ENCODE peak calls at places on chromosome 7, in eight cellular contexts. D is colonic mucosa, Y is neural progenitor cell, N is A549, P is aorta, L is coronary artery, O is transverse colon, V is cardiac muscle cell. R is an unnamed sample.

GRCh38 chr7:2045559-2046405 is 187.0 kb downstream of the MAD1L1 start:
- DNase-seq in D (no peak), Y (no peak), N (no peak), P (peak), L (no peak), O (no peak), V (no peak), R (no peak)

GRCh38 chr7:34558026-34558425 is 100.0 kb upstream of the NPSR1 start:
- DNase-seq in D (no peak), Y (no peak), N (no peak), P (no peak), L (no peak), O (no peak), V (no peak), R (no peak)

GRCh38 chr7:15104411-15105092 is 202.0 kb upstream of the DGKB start:
- DNase-seq in D (no peak), Y (no peak), N (no peak), P (no peak), L (no peak), O (no peak), V (no peak), R (no peak)

GRCh38 chr7:155084021-155084420 is 13.9 kb downstream of the HTR5A start:
- DNase-seq in D (no peak), Y (no peak), N (no peak), P (no peak), L (no peak), O (no peak), V (no peak), R (no peak)

GRCh38 chr7:143381427-143382125 is 431 bp downstream of the ZYX start:
- DNase-seq in D (peak), Y (peak), N (peak), P (peak), L (peak), O (peak), V (peak), R (peak)

GRCh38 chr7:139783647-139784385 is 6.0 kb upstream of the HIPK2 start:
- DNase-seq in D (no peak), Y (peak), N (no peak), P (no peak), L (no peak), O (no peak), V (no peak), R (no peak)

GRCh38 chr7:33597181-33597580 is 308.2 kb upstream of the BMPER start:
- DNase-seq in D (no peak), Y (no peak), N (no peak), P (no peak), L (no peak), O (no peak), V (no peak), R (no peak)

GRCh38 chr7:33722383-33723096 is 182.8 kb upstream of the BMPER start:
- DNase-seq in D (peak), Y (peak), N (peak), P (peak), L (no peak), O (no peak), V (peak), R (no peak)

GRCh38 chr7:121562274-121562673 is 166.2 kb upstream of the FAM3C start:
- DNase-seq in D (no peak), Y (no peak), N (no peak), P (no peak), L (no peak), O (no peak), V (no peak), R (no peak)

GRCh38 chr7:115585015-115585655 is 445.4 kb downstream of the TFEC start:
- DNase-seq in D (no peak), Y (no peak), N (peak), P (no peak), L (no peak), O (no peak), V (no peak), R (no peak)

GRCh38 chr7:45885264-45885882 is 2.9 kb upstream of the IGFBP1 start:
- DNase-seq in D (no peak), Y (no peak), N (peak), P (no peak), L (peak), O (no peak), V (no peak), R (no peak)

GRCh38 chr7:36985866-36986402 is 261.6 kb upstream of the AOAH start:
- DNase-seq in D (no peak), Y (no peak), N (no peak), P (no peak), L (no peak), O (no peak), V (no peak), R (peak)

GRCh38 chr7:26070290-26070689 is 81.7 kb upstream of the NFE2L3 start:
- DNase-seq in D (no peak), Y (no peak), N (no peak), P (no peak), L (no peak), O (no peak), V (no peak), R (no peak)

GRCh38 chr7:105830405-105831218 is 45.8 kb downstream of the ATXN7L1 start:
- DNase-seq in D (no peak), Y (no peak), N (peak), P (no peak), L (no peak), O (no peak), V (no peak), R (no peak)

GRCh38 chr7:120185940-120186682 is 86.9 kb upstream of the KCND2 start:
- DNase-seq in D (no peak), Y (no peak), N (no peak), P (no peak), L (no peak), O (no peak), V (no peak), R (no peak)
- H3K27ac ChIP-seq in D (no peak), Y (no peak), N (no peak), P (no peak), L (peak), O (no peak), V (no peak), R (peak)

DNA sequence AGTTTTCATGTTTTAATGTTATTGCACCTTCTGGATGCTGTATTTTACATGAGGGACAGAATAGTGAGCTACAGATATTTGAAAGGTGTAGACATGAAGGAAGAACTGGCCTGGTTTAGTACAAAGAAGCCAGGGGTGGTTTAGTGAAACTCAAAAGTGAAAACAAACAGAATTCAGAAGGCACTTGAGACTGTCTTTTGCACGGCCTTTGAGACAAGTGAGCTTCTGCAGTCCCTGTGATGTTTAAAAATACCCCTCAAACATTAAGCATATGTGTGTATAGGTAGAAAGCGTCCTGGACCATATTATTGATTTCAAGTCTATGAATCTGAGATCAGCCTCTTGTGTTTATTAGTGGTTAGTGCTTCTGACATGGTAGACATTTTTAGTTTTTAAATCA is 118.9 kb downstream of the CDK14 start:
- DNase-seq in D (no peak), Y (no peak), N (no peak), P (no peak), L (no peak), O (no peak), V (peak), R (no peak)
- H3K27ac ChIP-seq in D (no peak), Y (no peak), N (no peak), P (no peak), L (no peak), O (no peak), V (peak), R (no peak)

GRCh38 chr7:151168787-151169162 is 1.3 kb upstream of the GBX1 start:
- DNase-seq in D (no peak), Y (peak), N (no peak), P (no peak), L (no peak), O (no peak), V (no peak), R (no peak)
- H3K27ac ChIP-seq in D (no peak), Y (no peak), N (no peak), P (no peak), L (no peak), O (no peak), V (no peak), R (no peak)

DNA sequence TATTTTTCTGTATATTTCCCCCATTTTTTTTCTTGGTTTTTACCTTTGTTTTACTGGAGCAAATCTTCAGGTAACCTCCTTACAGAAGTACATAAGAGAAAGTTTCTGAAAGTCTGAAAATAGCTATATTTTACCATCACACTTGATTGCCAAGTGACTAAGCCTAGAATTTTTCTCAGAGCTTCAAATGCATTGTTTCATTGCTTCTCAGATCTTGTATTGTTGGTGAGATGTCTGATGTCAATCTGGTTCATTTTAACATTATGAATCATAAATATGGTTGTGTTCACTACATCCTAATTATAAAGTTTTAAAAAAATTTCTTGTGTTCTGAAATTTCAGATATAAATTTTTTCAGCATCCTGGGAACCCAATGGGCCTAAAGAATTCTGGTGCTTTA is 228.2 kb downstream of the AHR start:
- DNase-seq in D (no peak), Y (no peak), N (no peak), P (no peak), L (no peak), O (no peak), V (no peak), R (no peak)
- H3K27ac ChIP-seq in D (no peak), Y (no peak), N (no peak), P (no peak), L (no peak), O (no peak), V (no peak), R (no peak)

GRCh38 chr7:30802812-30803211 is 31.6 kb downstream of the MINDY4 start:
- DNase-seq in D (no peak), Y (no peak), N (no peak), P (no peak), L (no peak), O (no peak), V (no peak), R (no peak)

GRCh38 chr7:30805081-30805691 is 34.0 kb downstream of the MINDY4 start:
- DNase-seq in D (no peak), Y (no peak), N (no peak), P (no peak), L (no peak), O (no peak), V (no peak), R (no peak)

GRCh38 chr7:30805931-30806330 is 34.7 kb downstream of the MINDY4 start:
- DNase-seq in D (no peak), Y (no peak), N (no peak), P (no peak), L (no peak), O (no peak), V (no peak), R (no peak)

GRCh38 chr7:30800785-30801252 is 29.6 kb downstream of the MINDY4 start:
- DNase-seq in D (peak), Y (peak), N (peak), P (no peak), L (no peak), O (peak), V (peak), R (peak)

DNA sequence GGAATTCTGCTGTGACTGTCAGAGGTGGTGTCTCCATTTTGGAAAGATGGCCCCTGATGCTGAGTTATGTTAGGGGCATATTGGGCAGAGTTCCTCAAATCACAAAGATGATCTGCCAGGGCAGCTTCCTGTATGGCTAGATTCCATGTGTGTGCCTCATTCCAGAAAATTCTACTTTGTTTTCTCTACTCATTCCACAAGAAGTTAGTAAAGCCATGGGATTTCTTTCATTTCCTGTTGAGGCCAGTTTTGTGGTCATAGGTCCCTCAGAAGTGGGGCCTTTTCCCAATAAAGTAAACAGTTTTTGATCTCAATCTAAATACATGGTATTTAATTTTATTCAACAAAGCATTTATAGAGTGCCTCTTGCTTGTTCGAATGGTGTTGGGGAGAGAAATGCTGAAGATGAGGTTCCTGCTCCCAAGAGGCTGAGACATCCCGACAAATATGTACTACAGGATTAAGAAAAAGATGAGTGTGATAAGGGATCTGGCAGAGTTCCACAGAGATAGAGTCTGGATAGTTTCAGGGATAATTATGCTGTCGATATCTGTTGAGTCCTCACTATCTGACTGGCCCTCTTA is 33.0 kb downstream of the MINDY4 start:
- DNase-seq in D (no peak), Y (no peak), N (no peak), P (no peak), L (no peak), O (no peak), V (no peak), R (no peak)
- H3K27ac ChIP-seq in D (no peak), Y (no peak), N (no peak), P (peak), L (peak), O (no peak), V (no peak), R (no peak)

DNA sequence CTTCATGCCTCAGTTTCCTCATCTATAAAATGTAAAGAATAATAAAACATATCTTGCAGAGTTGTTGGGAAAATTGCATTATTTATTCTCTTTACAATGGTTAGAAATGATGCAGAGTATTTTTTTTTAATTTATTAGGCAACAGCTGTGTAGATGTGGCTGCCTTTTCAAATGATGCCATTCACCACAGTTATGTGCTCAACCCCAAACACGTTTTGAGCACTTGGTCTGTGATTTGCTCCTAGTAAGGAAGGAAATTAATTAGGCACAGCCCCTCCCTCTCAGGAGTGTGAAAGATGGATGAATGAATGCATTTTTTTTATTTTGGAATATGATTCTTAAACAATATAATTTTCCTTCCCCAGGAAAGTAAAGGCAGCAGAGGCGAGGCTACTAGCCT is 575.1 kb downstream of the GALNT17 start:
- DNase-seq in D (no peak), Y (no peak), N (no peak), P (no peak), L (no peak), O (no peak), V (no peak), R (no peak)
- H3K27ac ChIP-seq in D (no peak), Y (no peak), N (no peak), P (no peak), L (no peak), O (no peak), V (no peak), R (no peak)